ENCODE peak calls at places on chromosomes 6 and 20, in ten cellular contexts. One of them, this sample, is unnamed. For H3K4me1, the result is how much of the 10 kb centered on the place peaks cover.

GRCh38 chr6:44855562-44856494 is 468.3 kb downstream of the CDC5L start:
- DNase-seq in GM23338: no peak
- DNase-seq in sigmoid colon: no peak
- DNase-seq in mesenchymal stem cell: peak
- DNase-seq in psoas muscle: no peak
- DNase-seq in heart left ventricle: no peak
- DNase-seq in mesendoderm: no peak
- DNase-seq in CD8-positive, alpha-beta memory T cell: no peak
- DNase-seq in astrocyte: peak
- DNase-seq in ovary: no peak
- DNase-seq in this sample: no peak

GRCh38 chr20:1430004-1430451 is 36.6 kb downstream of the NSFL1C start:
- DNase-seq in GM23338: no peak
- DNase-seq in sigmoid colon: no peak
- DNase-seq in mesenchymal stem cell: peak
- DNase-seq in psoas muscle: no peak
- DNase-seq in heart left ventricle: no peak
- DNase-seq in mesendoderm: no peak
- DNase-seq in CD8-positive, alpha-beta memory T cell: no peak
- DNase-seq in astrocyte: no peak
- DNase-seq in ovary: no peak
- DNase-seq in this sample: no peak

GRCh38 chr6:113050010-113050893 is 703.1 kb downstream of the RFPL4B start:
- DNase-seq in GM23338: peak
- DNase-seq in sigmoid colon: no peak
- DNase-seq in mesenchymal stem cell: no peak
- DNase-seq in psoas muscle: no peak
- DNase-seq in heart left ventricle: no peak
- DNase-seq in mesendoderm: no peak
- DNase-seq in CD8-positive, alpha-beta memory T cell: no peak
- DNase-seq in astrocyte: peak
- DNase-seq in ovary: no peak
- DNase-seq in this sample: peak

GRCh38 chr20:64065062-64065972 is 2.3 kb downstream of the TCEA2 start:
- DNase-seq in GM23338: no peak
- DNase-seq in sigmoid colon: no peak
- DNase-seq in mesenchymal stem cell: no peak
- DNase-seq in psoas muscle: no peak
- DNase-seq in heart left ventricle: no peak
- DNase-seq in mesendoderm: no peak
- DNase-seq in CD8-positive, alpha-beta memory T cell: no peak
- DNase-seq in astrocyte: no peak
- DNase-seq in ovary: no peak
- DNase-seq in this sample: no peak

GRCh38 chr6:128712898-128713297 is 170.0 kb upstream of the LAMA2 start:
- DNase-seq in GM23338: no peak
- DNase-seq in sigmoid colon: no peak
- DNase-seq in mesenchymal stem cell: peak
- DNase-seq in psoas muscle: no peak
- DNase-seq in heart left ventricle: no peak
- DNase-seq in mesendoderm: no peak
- DNase-seq in CD8-positive, alpha-beta memory T cell: no peak
- DNase-seq in astrocyte: no peak
- DNase-seq in ovary: no peak
- DNase-seq in this sample: no peak

GRCh38 chr6:126721581-126722145 is 381.7 kb downstream of the CENPW start:
- DNase-seq in GM23338: no peak
- DNase-seq in sigmoid colon: no peak
- DNase-seq in mesenchymal stem cell: peak
- DNase-seq in psoas muscle: no peak
- DNase-seq in heart left ventricle: no peak
- DNase-seq in mesendoderm: no peak
- DNase-seq in CD8-positive, alpha-beta memory T cell: no peak
- DNase-seq in astrocyte: peak
- DNase-seq in ovary: no peak
- DNase-seq in this sample: peak

GRCh38 chr6:35500782-35501181 is 3.9 kb upstream of the TEAD3 start:
- DNase-seq in GM23338: no peak
- DNase-seq in sigmoid colon: no peak
- DNase-seq in mesenchymal stem cell: peak
- DNase-seq in psoas muscle: no peak
- DNase-seq in heart left ventricle: no peak
- DNase-seq in mesendoderm: peak
- DNase-seq in CD8-positive, alpha-beta memory T cell: no peak
- DNase-seq in astrocyte: peak
- DNase-seq in ovary: no peak
- DNase-seq in this sample: no peak

GRCh38 chr20:19802492-19803158 is 44.6 kb downstream of the RIN2 start:
- DNase-seq in GM23338: peak
- DNase-seq in sigmoid colon: peak
- DNase-seq in mesenchymal stem cell: peak
- DNase-seq in psoas muscle: no peak
- DNase-seq in heart left ventricle: no peak
- DNase-seq in mesendoderm: peak
- DNase-seq in CD8-positive, alpha-beta memory T cell: no peak
- DNase-seq in astrocyte: peak
- DNase-seq in ovary: no peak
- DNase-seq in this sample: peak

GRCh38 chr6:1509241-1509640 is 100.5 kb upstream of the FOXC1 start:
- DNase-seq in GM23338: no peak
- DNase-seq in sigmoid colon: no peak
- DNase-seq in mesenchymal stem cell: no peak
- DNase-seq in psoas muscle: no peak
- DNase-seq in heart left ventricle: no peak
- DNase-seq in mesendoderm: no peak
- DNase-seq in CD8-positive, alpha-beta memory T cell: no peak
- DNase-seq in astrocyte: no peak
- DNase-seq in ovary: no peak
- DNase-seq in this sample: no peak

GRCh38 chr6:45917439-45917838 is 98.2 kb downstream of the CLIC5 start:
- DNase-seq in GM23338: no peak
- DNase-seq in sigmoid colon: no peak
- DNase-seq in mesenchymal stem cell: no peak
- DNase-seq in psoas muscle: no peak
- DNase-seq in heart left ventricle: no peak
- DNase-seq in mesendoderm: no peak
- DNase-seq in CD8-positive, alpha-beta memory T cell: no peak
- DNase-seq in astrocyte: no peak
- DNase-seq in ovary: no peak
- DNase-seq in this sample: no peak

GRCh38 chr6:63307581-63308246 is 12.1 kb downstream of the LGSN start:
- DNase-seq in GM23338: peak
- DNase-seq in sigmoid colon: no peak
- DNase-seq in mesenchymal stem cell: peak
- DNase-seq in psoas muscle: no peak
- DNase-seq in heart left ventricle: no peak
- DNase-seq in mesendoderm: peak
- DNase-seq in CD8-positive, alpha-beta memory T cell: no peak
- DNase-seq in astrocyte: peak
- DNase-seq in ovary: no peak
- DNase-seq in this sample: peak

GRCh38 chr6:41072836-41073202 is at the start of gene NFYA:
- DNase-seq in GM23338: peak
- DNase-seq in sigmoid colon: no peak
- DNase-seq in mesenchymal stem cell: peak
- DNase-seq in psoas muscle: peak
- DNase-seq in heart left ventricle: peak
- DNase-seq in mesendoderm: no peak
- DNase-seq in CD8-positive, alpha-beta memory T cell: no peak
- DNase-seq in astrocyte: peak
- DNase-seq in ovary: no peak
- DNase-seq in this sample: no peak

GRCh38 chr6:155228549-155229166 is 35.2 kb upstream of the CLDN20 start:
- DNase-seq in GM23338: no peak
- DNase-seq in sigmoid colon: no peak
- DNase-seq in mesenchymal stem cell: no peak
- DNase-seq in psoas muscle: no peak
- DNase-seq in heart left ventricle: no peak
- DNase-seq in mesendoderm: no peak
- DNase-seq in CD8-positive, alpha-beta memory T cell: no peak
- DNase-seq in astrocyte: peak
- DNase-seq in ovary: no peak
- DNase-seq in this sample: peak

GRCh38 chr20:55153321-55153720 is 677.9 kb downstream of the DOK5 start:
- DNase-seq in GM23338: no peak
- DNase-seq in sigmoid colon: no peak
- DNase-seq in mesenchymal stem cell: no peak
- DNase-seq in psoas muscle: no peak
- DNase-seq in heart left ventricle: no peak
- DNase-seq in mesendoderm: no peak
- DNase-seq in CD8-positive, alpha-beta memory T cell: no peak
- DNase-seq in astrocyte: peak
- DNase-seq in ovary: no peak
- DNase-seq in this sample: no peak

GRCh38 chr6:16058188-16058780 is 70.6 kb upstream of the MYLIP start:
- DNase-seq in GM23338: no peak
- DNase-seq in sigmoid colon: no peak
- DNase-seq in mesenchymal stem cell: peak
- DNase-seq in psoas muscle: no peak
- DNase-seq in heart left ventricle: no peak
- DNase-seq in mesendoderm: no peak
- DNase-seq in CD8-positive, alpha-beta memory T cell: no peak
- DNase-seq in astrocyte: no peak
- DNase-seq in ovary: no peak
- DNase-seq in this sample: no peak

GRCh38 chr6:151392429-151392828 is 1.1 kb upstream of the ZBTB2 start:
- DNase-seq in GM23338: no peak
- DNase-seq in sigmoid colon: no peak
- DNase-seq in mesenchymal stem cell: no peak
- DNase-seq in psoas muscle: no peak
- DNase-seq in heart left ventricle: no peak
- DNase-seq in mesendoderm: no peak
- DNase-seq in CD8-positive, alpha-beta memory T cell: no peak
- DNase-seq in astrocyte: no peak
- DNase-seq in ovary: no peak
- DNase-seq in this sample: no peak
- H3K27ac ChIP-seq in GM23338: peak
- H3K27ac ChIP-seq in sigmoid colon: peak
- H3K27ac ChIP-seq in mesenchymal stem cell: peak
- H3K27ac ChIP-seq in psoas muscle: peak
- H3K27ac ChIP-seq in heart left ventricle: peak
- H3K27ac ChIP-seq in mesendoderm: peak
- H3K27ac ChIP-seq in CD8-positive, alpha-beta memory T cell: peak
- H3K27ac ChIP-seq in astrocyte: peak
- H3K27ac ChIP-seq in ovary: no peak
- H3K27ac ChIP-seq in this sample: peak

GRCh38 chr20:57577679-57578475 is 17.0 kb downstream of the PCK1 start:
- DNase-seq in GM23338: no peak
- DNase-seq in sigmoid colon: no peak
- DNase-seq in mesenchymal stem cell: no peak
- DNase-seq in psoas muscle: no peak
- DNase-seq in heart left ventricle: no peak
- DNase-seq in mesendoderm: no peak
- DNase-seq in CD8-positive, alpha-beta memory T cell: no peak
- DNase-seq in astrocyte: no peak
- DNase-seq in ovary: no peak
- DNase-seq in this sample: no peak

GRCh38 chr20:57578476-57579165 is 17.7 kb downstream of the PCK1 start:
- DNase-seq in GM23338: no peak
- DNase-seq in sigmoid colon: no peak
- DNase-seq in mesenchymal stem cell: no peak
- DNase-seq in psoas muscle: no peak
- DNase-seq in heart left ventricle: no peak
- DNase-seq in mesendoderm: no peak
- DNase-seq in CD8-positive, alpha-beta memory T cell: no peak
- DNase-seq in astrocyte: no peak
- DNase-seq in ovary: no peak
- DNase-seq in this sample: no peak

GRCh38 chr20:57576002-57576401 is 15.1 kb downstream of the PCK1 start:
- DNase-seq in GM23338: no peak
- DNase-seq in sigmoid colon: no peak
- DNase-seq in mesenchymal stem cell: no peak
- DNase-seq in psoas muscle: no peak
- DNase-seq in heart left ventricle: no peak
- DNase-seq in mesendoderm: no peak
- DNase-seq in CD8-positive, alpha-beta memory T cell: no peak
- DNase-seq in astrocyte: no peak
- DNase-seq in ovary: no peak
- DNase-seq in this sample: no peak

GRCh38 chr20:57574954-57575353 is 14.0 kb downstream of the PCK1 start:
- DNase-seq in GM23338: no peak
- DNase-seq in sigmoid colon: no peak
- DNase-seq in mesenchymal stem cell: no peak
- DNase-seq in psoas muscle: no peak
- DNase-seq in heart left ventricle: no peak
- DNase-seq in mesendoderm: no peak
- DNase-seq in CD8-positive, alpha-beta memory T cell: no peak
- DNase-seq in astrocyte: no peak
- DNase-seq in ovary: no peak
- DNase-seq in this sample: no peak

GRCh38 chr20:57576942-57577550 is 16.1 kb downstream of the PCK1 start:
- DNase-seq in GM23338: no peak
- DNase-seq in sigmoid colon: no peak
- DNase-seq in mesenchymal stem cell: no peak
- DNase-seq in psoas muscle: no peak
- DNase-seq in heart left ventricle: no peak
- DNase-seq in mesendoderm: no peak
- DNase-seq in CD8-positive, alpha-beta memory T cell: no peak
- DNase-seq in astrocyte: no peak
- DNase-seq in ovary: no peak
- DNase-seq in this sample: no peak
- H3K4me1 ChIP-seq in GM23338: under half
- H3K4me1 ChIP-seq in sigmoid colon: under half
- H3K4me1 ChIP-seq in mesenchymal stem cell: under half
- H3K4me1 ChIP-seq in psoas muscle: under half
- H3K4me1 ChIP-seq in heart left ventricle: under half
- H3K4me1 ChIP-seq in mesendoderm: under half
- H3K4me1 ChIP-seq in CD8-positive, alpha-beta memory T cell: under half
- H3K4me1 ChIP-seq in astrocyte: under half
- H3K4me1 ChIP-seq in ovary: under half
- H3K4me1 ChIP-seq in this sample: under half

GRCh38 chr20:46683939-46684750 is 5.1 kb downstream of the TP53RK start:
- DNase-seq in GM23338: peak
- DNase-seq in sigmoid colon: peak
- DNase-seq in mesenchymal stem cell: peak
- DNase-seq in psoas muscle: peak
- DNase-seq in heart left ventricle: peak
- DNase-seq in mesendoderm: peak
- DNase-seq in CD8-positive, alpha-beta memory T cell: no peak
- DNase-seq in astrocyte: peak
- DNase-seq in ovary: peak
- DNase-seq in this sample: peak
- H3K27ac ChIP-seq in GM23338: peak
- H3K27ac ChIP-seq in sigmoid colon: peak
- H3K27ac ChIP-seq in mesenchymal stem cell: peak
- H3K27ac ChIP-seq in psoas muscle: no peak
- H3K27ac ChIP-seq in heart left ventricle: no peak
- H3K27ac ChIP-seq in mesendoderm: peak
- H3K27ac ChIP-seq in CD8-positive, alpha-beta memory T cell: peak
- H3K27ac ChIP-seq in astrocyte: peak
- H3K27ac ChIP-seq in ovary: no peak
- H3K27ac ChIP-seq in this sample: peak

DNA sequence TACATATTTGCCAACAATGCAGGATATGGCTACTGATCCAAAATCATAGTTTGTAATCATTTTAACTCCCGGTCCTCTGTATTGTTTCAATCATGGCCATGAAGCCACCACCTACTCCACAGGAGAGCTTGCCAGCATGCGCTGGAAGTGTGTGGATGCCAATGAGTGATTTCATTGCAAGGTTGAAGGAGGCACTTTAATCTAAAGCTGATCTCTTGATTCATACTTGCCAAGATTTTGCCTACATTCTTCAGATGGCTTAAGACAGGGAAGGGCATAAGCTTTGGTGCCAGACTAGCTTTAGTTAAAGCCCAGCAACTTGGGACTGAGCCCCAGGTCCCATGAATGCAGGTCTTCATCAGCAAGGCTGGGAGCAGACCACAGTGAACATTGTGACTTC is 58.8 kb downstream of the TPD52L1 start:
- DNase-seq in GM23338: no peak
- DNase-seq in sigmoid colon: no peak
- DNase-seq in mesenchymal stem cell: no peak
- DNase-seq in psoas muscle: no peak
- DNase-seq in heart left ventricle: no peak
- DNase-seq in mesendoderm: no peak
- DNase-seq in CD8-positive, alpha-beta memory T cell: no peak
- DNase-seq in astrocyte: no peak
- DNase-seq in ovary: no peak
- DNase-seq in this sample: no peak
- H3K4me1 ChIP-seq in GM23338: under half
- H3K4me1 ChIP-seq in sigmoid colon: under half
- H3K4me1 ChIP-seq in mesenchymal stem cell: under half
- H3K4me1 ChIP-seq in psoas muscle: half or more
- H3K4me1 ChIP-seq in heart left ventricle: under half
- H3K4me1 ChIP-seq in mesendoderm: under half
- H3K4me1 ChIP-seq in CD8-positive, alpha-beta memory T cell: under half
- H3K4me1 ChIP-seq in astrocyte: under half
- H3K4me1 ChIP-seq in ovary: under half
- H3K4me1 ChIP-seq in this sample: under half